ENCODE peak calls at places on chromosomes 12 and 14, in five cellular contexts. Z, T, B, P and O are unnamed samples.

GRCh38 chr12:131356485-131356884 is 354.4 kb upstream of the SFSWAP start:
- DNase-seq in Z (no peak), T (no peak), B (no peak), P (no peak), O (no peak)

GRCh38 chr12:114668151-114668891 is 15.7 kb downstream of the TBX3 start:
- DNase-seq in Z (peak; percentile 94), T (peak; percentile 61), B (peak; percentile 84), P (peak; percentile 56), O (peak; percentile 63)

GRCh38 chr14:62654641-62655040 is 390.6 kb downstream of the KCNH5 start:
- DNase-seq in Z (no peak), T (no peak), B (no peak), P (no peak), O (no peak)

GRCh38 chr12:124919646-124920352 is 5.3 kb upstream of the UBC start:
- DNase-seq in Z (no peak), T (no peak), B (no peak), P (no peak), O (no peak)

GRCh38 chr12:14167005-14167628 is 185.7 kb upstream of the GRIN2B start:
- DNase-seq in Z (peak; percentile 61), T (peak; percentile 61), B (no peak), P (peak; percentile 19), O (no peak)

GRCh38 chr14:72699852-72700257 is 194.0 kb downstream of the DPF3 start:
- DNase-seq in Z (no peak), T (no peak), B (no peak), P (no peak), O (peak; percentile 67)

GRCh38 chr12:56759270-56759908 is 3.7 kb upstream of the HSD17B6 start:
- DNase-seq in Z (no peak), T (no peak), B (no peak), P (no peak), O (no peak)

GRCh38 chr14:22070119-22070982 is 396.7 kb upstream of the OR4E1 start:
- DNase-seq in Z (no peak), T (no peak), B (no peak), P (no peak), O (no peak)

GRCh38 chr14:104477804-104478375 is 101.7 kb upstream of the C14orf180 start:
- DNase-seq in Z (no peak), T (no peak), B (no peak), P (no peak), O (no peak)

GRCh38 chr12:63095369-63095967 is 55.5 kb downstream of the AVPR1A start:
- DNase-seq in Z (no peak), T (no peak), B (no peak), P (no peak), O (no peak)

GRCh38 chr14:51575225-51576111 is 76.2 kb upstream of the FRMD6 start:
- DNase-seq in Z (no peak), T (no peak), B (no peak), P (peak; percentile 14), O (no peak)

GRCh38 chr14:94115068-94115591 is 4.6 kb downstream of the IFI27 start:
- DNase-seq in Z (no peak), T (no peak), B (no peak), P (no peak), O (no peak)

GRCh38 chr12:89880695-89881350 is 172.2 kb upstream of the ATP2B1 start:
- DNase-seq in Z (no peak), T (no peak), B (no peak), P (no peak), O (no peak)

GRCh38 chr14:60722836-60723217 is 1.3 kb downstream of the SIX4 start:
- DNase-seq in Z (peak; percentile 15), T (no peak), B (no peak), P (no peak), O (peak; percentile 53)

GRCh38 chr14:63605041-63605532 is 36.6 kb downstream of the WDR89 start:
- DNase-seq in Z (no peak), T (no peak), B (no peak), P (no peak), O (no peak)

GRCh38 chr12:91327889-91328288 is 145.3 kb upstream of the DCN start:
- DNase-seq in Z (no peak), T (no peak), B (no peak), P (no peak), O (no peak)

GRCh38 chr12:120286768-120287490 is 4.8 kb downstream of the RNU4-2 start:
- DNase-seq in Z (no peak), T (no peak), B (no peak), P (no peak), O (no peak)

GRCh38 chr12:45183263-45183662 is 32.6 kb upstream of the ANO6 start:
- DNase-seq in Z (peak; percentile 13), T (no peak), B (no peak), P (no peak), O (no peak)

GRCh38 chr12:56189336-56189917 is at the start of gene SMARCC2:
- DNase-seq in Z (peak; percentile 91), T (peak; percentile 75), B (peak; percentile 83), P (peak; percentile 75), O (peak; percentile 77)

GRCh38 chr12:110073049-110073831 is 24.9 kb upstream of the C12orf76 start:
- DNase-seq in Z (no peak), T (no peak), B (no peak), P (peak; percentile 47), O (no peak)

GRCh38 chr14:95817271-95817670 is 59.4 kb upstream of the TUNAR start:
- DNase-seq in Z (no peak), T (no peak), B (no peak), P (no peak), O (no peak)

GRCh38 chr12:81263072-81263471 is 185.2 kb downstream of the ACSS3 start:
- DNase-seq in Z (no peak), T (no peak), B (no peak), P (no peak), O (no peak)

GRCh38 chr14:47715330-47715729 is 39.9 kb upstream of the MDGA2 start:
- DNase-seq in Z (no peak), T (peak; percentile 12), B (no peak), P (no peak), O (no peak)

GRCh38 chr14:69404478-69404877 is 6.0 kb downstream of the SLC39A9 start:
- DNase-seq in Z (no peak), T (no peak), B (no peak), P (no peak), O (no peak)

GRCh38 chr14:69400154-69400553 is 1.7 kb downstream of the SLC39A9 start:
- DNase-seq in Z (no peak), T (no peak), B (no peak), P (no peak), O (no peak)

GRCh38 chr14:69405762-69406161 is 7.3 kb downstream of the SLC39A9 start:
- DNase-seq in Z (no peak), T (no peak), B (no peak), P (no peak), O (no peak)
- H3K4me3 ChIP-seq in Z (no peak overlapping the region), T (no peak overlapping the region), B (no peak overlapping the region), P (no peak overlapping the region), O (no peak overlapping the region)

DNA sequence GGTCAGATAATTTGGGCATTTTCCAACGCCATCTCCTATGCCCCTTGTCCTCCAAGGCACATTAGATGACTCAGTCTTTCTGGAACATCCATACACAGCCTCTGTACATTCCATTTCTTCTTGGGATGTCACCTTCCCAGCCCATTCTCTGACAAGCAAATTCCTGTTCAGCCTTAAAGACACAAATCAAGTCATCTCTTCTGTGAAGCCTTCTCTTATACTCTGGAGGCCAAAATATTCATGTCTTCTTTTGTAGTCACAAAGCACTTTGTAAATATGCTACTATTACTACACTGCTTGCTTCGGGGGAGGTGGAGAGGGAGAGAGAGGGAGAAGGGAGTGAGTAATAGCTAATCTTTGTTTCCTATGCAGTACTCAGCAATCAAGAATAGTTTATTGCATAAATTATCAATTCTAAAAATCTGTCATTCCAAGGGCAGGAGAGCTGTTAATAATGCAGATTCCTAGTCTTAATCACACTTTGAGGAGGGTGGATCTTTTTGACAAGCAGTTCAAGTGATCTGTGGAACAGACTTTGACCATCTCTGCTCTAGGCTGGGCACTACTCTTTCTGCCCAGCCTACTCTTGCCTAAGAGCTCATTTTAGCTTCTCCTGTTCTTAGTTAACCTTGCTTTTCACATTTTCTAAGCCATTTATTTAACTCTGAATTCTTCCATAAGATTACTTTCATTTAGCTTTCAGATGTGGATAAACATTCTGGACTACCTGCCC is 27.9 kb downstream of the KCNMB4 start:
- DNase-seq in Z (no peak), T (no peak), B (no peak), P (no peak), O (no peak)
- H3K4me1 ChIP-seq in Z (no peaks in the 10 kb centered on the region), T (peaks cover 11% of the 10 kb centered on the region), B (no peaks in the 10 kb centered on the region), P (peaks cover 4% of the 10 kb centered on the region), O (no peaks in the 10 kb centered on the region)

DNA sequence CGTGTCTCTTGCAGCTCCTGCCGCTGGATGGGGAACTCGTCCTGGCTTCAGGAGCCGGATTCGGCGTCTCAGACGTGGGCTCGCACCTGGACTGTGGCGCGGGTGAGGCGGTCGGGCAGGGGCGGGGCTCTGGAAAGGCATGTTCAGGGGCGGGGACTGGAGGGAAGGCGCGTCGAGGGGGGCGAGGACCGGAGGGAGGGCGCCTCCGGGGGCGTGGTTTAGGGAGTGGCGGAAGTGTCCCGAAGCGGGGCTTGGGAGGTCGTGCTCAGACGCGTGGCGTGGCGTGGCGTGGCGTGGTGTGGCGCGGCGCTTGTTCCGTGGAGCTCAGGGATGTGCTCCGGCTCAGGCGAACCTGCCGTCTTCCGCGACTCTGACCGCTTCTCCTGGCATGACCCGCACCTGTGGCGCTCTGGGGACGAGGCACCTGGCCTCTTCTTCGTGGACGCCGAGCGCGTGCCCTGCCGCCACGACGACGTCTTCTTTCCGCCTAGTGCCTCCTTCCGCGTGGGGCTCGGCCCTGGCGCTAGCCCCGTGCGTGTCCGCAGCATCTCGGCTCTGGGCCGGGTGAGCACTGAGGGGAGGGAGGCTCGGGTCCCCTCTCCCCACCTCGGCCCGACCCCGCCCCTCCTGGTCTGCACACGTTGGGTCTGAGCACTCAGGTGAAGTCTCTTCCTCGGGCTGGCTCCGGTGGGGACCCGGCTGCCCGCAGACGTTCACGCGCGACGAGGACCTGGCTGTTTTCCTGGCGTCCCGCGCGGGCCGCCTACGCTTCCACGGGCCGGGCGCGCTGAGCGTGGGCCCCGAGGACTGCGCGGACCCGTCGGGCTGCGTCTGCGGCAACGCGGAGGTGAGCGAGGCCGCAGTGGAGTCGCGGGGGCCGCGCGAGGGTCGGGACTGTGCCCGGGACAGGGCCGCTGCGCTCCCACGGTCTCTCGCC is 6.2 kb downstream of the AMN start:
- DNase-seq in Z (no peak), T (peak; percentile 52), B (peak; percentile 37), P (no peak), O (no peak)
- TF ChIP-seq POLR2A in Z (no peak), T (no peak), B (no peak), P (no peak), O (no peak)

GRCh38 chr14:75970989-75971388 is 10.8 kb downstream of the TGFB3 start:
- DNase-seq in Z (no peak), T (no peak), B (no peak), P (no peak), O (no peak)

GRCh38 chr14:75968461-75968860 is 13.3 kb downstream of the TGFB3 start:
- DNase-seq in Z (no peak), T (no peak), B (no peak), P (no peak), O (no peak)

GRCh38 chr14:75971509-75971908 is 10.3 kb downstream of the TGFB3 start:
- DNase-seq in Z (no peak), T (no peak), B (no peak), P (no peak), O (no peak)

GRCh38 chr14:75969126-75969525 is 12.7 kb downstream of the TGFB3 start:
- DNase-seq in Z (no peak), T (no peak), B (no peak), P (no peak), O (no peak)

DNA sequence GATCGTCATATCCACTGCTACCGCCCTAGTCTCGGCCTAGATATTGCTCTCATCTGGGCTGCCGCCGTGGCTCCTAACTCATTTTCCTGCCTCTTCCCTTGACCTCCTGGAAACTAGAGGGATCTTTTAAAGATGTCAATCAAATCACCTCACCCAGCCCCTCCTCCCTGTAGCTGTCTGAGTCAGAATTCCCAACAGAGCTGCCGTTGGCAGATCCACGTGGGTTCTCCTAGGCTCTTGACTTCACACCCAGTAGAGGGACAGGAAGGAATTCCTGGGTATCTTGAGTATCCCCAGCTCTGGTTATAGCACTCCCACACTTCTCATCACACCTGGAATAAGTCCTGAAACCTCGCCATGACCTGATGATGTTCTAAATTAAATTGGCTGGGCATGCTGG is 11.9 kb downstream of the TGFB3 start:
- DNase-seq in Z (no peak), T (no peak), B (no peak), P (no peak), O (no peak)
- H3K4me3 ChIP-seq in Z (no peak overlapping the region), T (no peak overlapping the region), B (no peak overlapping the region), P (no peak overlapping the region), O (no peak overlapping the region)